ENCODE peak calls at places on chromosome 19, in eight cellular contexts. L is effector memory CD4-positive, alpha-beta T cell; U is activated CD4-positive, alpha-beta T cell treated with anti-CD3 and anti-CD28 coated beads for 24 hours; M is A172; X is astrocyte of the spinal cord; W is non-pigmented ciliary epithelial cell; O is HFF-Myc; J is A673. V is an unnamed sample.

GRCh38 chr19:37699057-37699456 is 20.5 kb downstream of the ZNF607 start:
- DNase-seq in L (no peak), U (no peak), M (peak; percentile 33), X (no peak), W (no peak), O (no peak), J (no peak), V (no peak)

GRCh38 chr19:42762782-42763181 is 2.7 kb downstream of the PSG8 start:
- DNase-seq in L (no peak), U (no peak), M (peak; percentile 49), X (no peak), W (no peak), O (no peak), J (no peak), V (no peak)

GRCh38 chr19:6564393-6564792 is 26.6 kb downstream of the CD70 start:
- DNase-seq in L (no peak), U (no peak), M (peak; percentile 48), X (peak; percentile 11), W (no peak), O (no peak), J (peak; percentile 54), V (no peak)

GRCh38 chr19:28633223-28634030 is 579.5 kb downstream of the UQCRFS1 start:
- DNase-seq in L (no peak), U (peak; percentile 9), M (peak; percentile 51), X (peak; percentile 16), W (no peak), O (peak; percentile 22), J (peak; percentile 40), V (no peak)

GRCh38 chr19:19661675-19662251 is 1.7 kb downstream of the ATP13A1 start:
- DNase-seq in L (peak; percentile 48), U (no peak), M (no peak), X (no peak), W (no peak), O (no peak), J (peak; percentile 18), V (no peak)

GRCh38 chr19:17282488-17283256 is 971 bp downstream of the ANKLE1 start:
- DNase-seq in L (peak; percentile 52), U (peak; percentile 76), M (peak; percentile 80), X (peak; percentile 65), W (no peak), O (peak; percentile 59), J (peak; percentile 89), V (no peak)

GRCh38 chr19:58067240-58067912 is 8.3 kb downstream of the ZNF135 start:
- DNase-seq in L (no peak), U (no peak), M (no peak), X (no peak), W (no peak), O (no peak), J (no peak), V (no peak)

GRCh38 chr19:7869453-7869909 is 4.7 kb downstream of the PRR36 start:
- DNase-seq in L (peak; percentile 79), U (peak; percentile 57), M (no peak), X (no peak), W (no peak), O (no peak), J (peak; percentile 73), V (no peak)

GRCh38 chr19:12757544-12758274 is 6.1 kb downstream of the BEST2 start:
- DNase-seq in L (peak; percentile 34), U (peak; percentile 46), M (no peak), X (peak; percentile 72), W (no peak), O (no peak), J (peak; percentile 83), V (no peak)

GRCh38 chr19:48726573-48726972 is 7.0 kb upstream of the MAMSTR start:
- DNase-seq in L (no peak), U (no peak), M (no peak), X (no peak), W (no peak), O (no peak), J (no peak), V (no peak)

GRCh38 chr19:43725468-43725867 is 9.6 kb downstream of the IRGC start:
- DNase-seq in L (no peak), U (no peak), M (no peak), X (no peak), W (no peak), O (no peak), J (no peak), V (no peak)

GRCh38 chr19:28324275-28325060 is 888.5 kb downstream of the UQCRFS1 start:
- DNase-seq in L (no peak), U (no peak), M (no peak), X (no peak), W (no peak), O (no peak), J (no peak), V (no peak)

GRCh38 chr19:23314505-23315241 is 64.5 kb upstream of the ZNF724 start:
- DNase-seq in L (no peak), U (no peak), M (no peak), X (no peak), W (no peak), O (no peak), J (no peak), V (no peak)

GRCh38 chr19:1503089-1503924 is 9.5 kb downstream of the ADAMTSL5 start:
- DNase-seq in L (peak; percentile 24), U (peak; percentile 56), M (no peak), X (no peak), W (no peak), O (no peak), J (peak; percentile 84), V (no peak)

GRCh38 chr19:17620696-17621095 is 65.2 kb downstream of the COLGALT1 start:
- DNase-seq in L (no peak), U (no peak), M (no peak), X (no peak), W (no peak), O (no peak), J (no peak), V (no peak)

GRCh38 chr19:51727349-51727880 is 3.6 kb upstream of the HAS1 start:
- DNase-seq in L (no peak), U (no peak), M (peak; percentile 24), X (peak; percentile 28), W (no peak), O (no peak), J (no peak), V (no peak)

GRCh38 chr19:55451522-55452380 is 8.7 kb upstream of the SHISA7 start:
- DNase-seq in L (no peak), U (no peak), M (no peak), X (no peak), W (no peak), O (no peak), J (no peak), V (no peak)

GRCh38 chr19:7772752-7773291 is 9.8 kb downstream of the CLEC4M start:
- DNase-seq in L (no peak), U (no peak), M (peak; percentile 68), X (no peak), W (no peak), O (no peak), J (peak; percentile 46), V (peak; percentile 48)

GRCh38 chr19:34067861-34068271 is 104.4 kb upstream of the LSM14A start:
- DNase-seq in L (no peak), U (no peak), M (peak; percentile 34), X (no peak), W (no peak), O (no peak), J (no peak), V (no peak)

GRCh38 chr19:14089412-14089661 is 1.2 kb downstream of the SAMD1 start:
- DNase-seq in L (no peak), U (no peak), M (no peak), X (no peak), W (no peak), O (no peak), J (peak; percentile 58), V (no peak)

GRCh38 chr19:18778826-18779354 is 12.2 kb downstream of the COMP start:
- DNase-seq in L (no peak), U (no peak), M (no peak), X (no peak), W (no peak), O (no peak), J (no peak), V (no peak)

GRCh38 chr19:45161715-45162463 is 1.1 kb upstream of the NKPD1 start:
- DNase-seq in L (no peak), U (no peak), M (no peak), X (peak; percentile 34), W (no peak), O (no peak), J (no peak), V (no peak)

GRCh38 chr19:2315818-2316353 is 7.9 kb upstream of the LINGO3 start:
- DNase-seq in L (no peak), U (no peak), M (no peak), X (peak; percentile 50), W (no peak), O (no peak), J (no peak), V (no peak)

GRCh38 chr19:54339646-54340358 is 840 bp upstream of the LILRA4 start:
- DNase-seq in L (no peak), U (no peak), M (no peak), X (no peak), W (no peak), O (no peak), J (no peak), V (no peak)

GRCh38 chr19:41264581-41265375 is 606 bp downstream of the HNRNPUL1 start:
- DNase-seq in L (peak; percentile 17), U (peak; percentile 67), M (peak; percentile 46), X (peak; percentile 14), W (no peak), O (no peak), J (peak; percentile 65), V (no peak)

GRCh38 chr19:21907516-21907915 is 71.5 kb upstream of the ZNF43 start:
- DNase-seq in L (no peak), U (no peak), M (no peak), X (no peak), W (no peak), O (no peak), J (no peak), V (no peak)

GRCh38 chr19:3154957-3155736 is 19.3 kb downstream of the GNA15 start:
- DNase-seq in L (peak; percentile 89), U (peak; percentile 77), M (peak; percentile 100), X (peak; percentile 96), W (peak; percentile 98), O (peak; percentile 98), J (peak; percentile 94), V (peak; percentile 99)

GRCh38 chr19:58350001-58350801 is 3.1 kb downstream of the A1BG start:
- DNase-seq in L (no peak), U (no peak), M (no peak), X (no peak), W (no peak), O (no peak), J (no peak), V (no peak)

GRCh38 chr19:18488838-18489626 is 32.8 kb downstream of the ELL start:
- DNase-seq in L (no peak), U (no peak), M (no peak), X (no peak), W (no peak), O (no peak), J (no peak), V (no peak)

GRCh38 chr19:41994994-41995958 is 1.2 kb upstream of the ATP1A3 start:
- DNase-seq in L (no peak), U (no peak), M (no peak), X (no peak), W (no peak), O (no peak), J (no peak), V (no peak)

GRCh38 chr19:13164370-13165090 is 14.3 kb downstream of the IER2 start:
- DNase-seq in L (peak; percentile 42), U (no peak), M (peak; percentile 94), X (peak; percentile 69), W (no peak), O (no peak), J (peak; percentile 100), V (no peak)

GRCh38 chr19:3687774-3688706 is 12.2 kb downstream of the PIP5K1C start:
- DNase-seq in L (no peak), U (no peak), M (no peak), X (no peak), W (no peak), O (no peak), J (no peak), V (no peak)

GRCh38 chr19:11699931-11700794 is 38.6 kb downstream of the ZNF823 start:
- DNase-seq in L (no peak), U (no peak), M (peak; percentile 40), X (peak; percentile 30), W (no peak), O (no peak), J (peak; percentile 43), V (no peak)

GRCh38 chr19:2261438-2262172 is 5.4 kb upstream of the JSRP1 start:
- DNase-seq in L (no peak), U (no peak), M (no peak), X (no peak), W (no peak), O (no peak), J (peak; percentile 64), V (no peak)